ENCODE peak calls at places on chromosomes 16 and 17, in ten cellular contexts. A is esophagus muscularis mucosa, K is suprapubic skin, D is fibroblast of lung, R is ovary, O is HepG2, N is RWPE2, W is neural progenitor cell, J is cardiac muscle cell, T is testis. Y is an unnamed sample.
A peak's percentile ranks its signal among the peaks of the same experiment; 100 is the strongest.

GRCh38 chr17:31369266-31369665 is 22.2 kb upstream of the RAB11FIP4 start:
- DNase-seq in A (no peak), K (no peak), D (peak; percentile 63), R (no peak), O (no peak), N (no peak), W (no peak), J (no peak), T (no peak), Y (no peak)

GRCh38 chr16:71843517-71844031 is 2.2 kb upstream of the ATXN1L start:
- DNase-seq in A (no peak), K (no peak), D (no peak), R (no peak), O (no peak), N (no peak), W (no peak), J (no peak), T (no peak), Y (no peak)

GRCh38 chr17:68580236-68580903 is 20.8 kb downstream of the FAM20A start:
- DNase-seq in A (no peak), K (no peak), D (peak; percentile 95), R (peak; percentile 49), O (peak; percentile 88), N (no peak), W (no peak), J (no peak), T (no peak), Y (no peak)

GRCh38 chr16:16805809-16806208 is 426.9 kb downstream of the NPIPA7 start:
- DNase-seq in A (no peak), K (no peak), D (no peak), R (no peak), O (no peak), N (no peak), W (no peak), J (no peak), T (no peak), Y (no peak)

GRCh38 chr16:77788196-77789084 is at the start of gene VAT1L:
- DNase-seq in A (no peak), K (no peak), D (peak; percentile 66), R (no peak), O (no peak), N (no peak), W (peak; percentile 78), J (peak; percentile 52), T (peak; percentile 82), Y (peak; percentile 32)

GRCh38 chr16:84922351-84923135 is 88.8 kb downstream of the ZDHHC7 start:
- DNase-seq in A (no peak), K (peak; percentile 91), D (peak; percentile 64), R (peak; percentile 80), O (peak; percentile 38), N (no peak), W (peak; percentile 34), J (peak; percentile 74), T (peak; percentile 78), Y (peak; percentile 65)

GRCh38 chr17:46194393-46195216 is 1.4 kb upstream of the KANSL1 start:
- DNase-seq in A (no peak), K (no peak), D (peak; percentile 80), R (no peak), O (no peak), N (no peak), W (peak; percentile 33), J (peak; percentile 62), T (no peak), Y (no peak)

GRCh38 chr17:65370669-65371126 is 190.8 kb downstream of the AXIN2 start:
- DNase-seq in A (peak; percentile 55), K (no peak), D (peak; percentile 24), R (no peak), O (peak; percentile 90), N (no peak), W (peak; percentile 11), J (no peak), T (no peak), Y (peak; percentile 87)

GRCh38 chr17:45394913-45395568 is 37.6 kb downstream of the ARHGAP27 start:
- DNase-seq in A (no peak), K (peak; percentile 86), D (peak; percentile 91), R (peak; percentile 77), O (peak; percentile 72), N (no peak), W (peak; percentile 94), J (peak; percentile 88), T (peak; percentile 82), Y (peak; percentile 74)

GRCh38 chr16:85316321-85316919 is 204.1 kb upstream of the CIBAR2 start:
- DNase-seq in A (no peak), K (no peak), D (peak; percentile 58), R (peak; percentile 46), O (peak; percentile 80), N (no peak), W (peak; percentile 88), J (peak; percentile 80), T (peak; percentile 73), Y (peak; percentile 41)

GRCh38 chr16:30032083-30032819 is 1.2 kb upstream of the TLCD3B start:
- DNase-seq in A (no peak), K (no peak), D (peak; percentile 70), R (peak; percentile 44), O (peak; percentile 82), N (no peak), W (peak; percentile 83), J (peak; percentile 71), T (peak; percentile 76), Y (peak; percentile 61)

GRCh38 chr16:471353-472198 is 46.1 kb downstream of the RAB11FIP3 start:
- DNase-seq in A (no peak), K (no peak), D (peak; percentile 23), R (no peak), O (no peak), N (no peak), W (peak; percentile 69), J (no peak), T (peak; percentile 85), Y (no peak)

DNA sequence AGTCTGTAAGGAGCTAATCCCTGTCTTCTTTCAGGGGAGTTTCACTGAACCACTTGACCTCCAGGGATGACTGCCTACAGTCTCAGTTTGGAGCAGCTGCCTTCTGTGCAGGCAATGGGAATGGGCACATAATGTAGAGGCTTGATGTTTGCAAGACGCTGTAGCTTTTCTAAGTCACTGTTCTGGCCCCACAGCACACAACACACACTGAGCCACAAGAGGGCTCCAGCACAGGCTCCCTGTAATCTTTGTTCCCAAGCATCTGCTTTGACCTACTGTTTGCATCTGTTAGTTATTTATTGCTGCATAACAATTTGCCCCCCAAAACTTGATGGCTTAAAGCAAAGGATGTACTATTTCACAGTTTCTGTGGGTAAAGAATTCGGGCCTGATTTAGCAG is 419.0 kb upstream of the ASIC2 start:
- DNase-seq in A (no peak), K (no peak), D (no peak), R (no peak), O (no peak), N (no peak), W (peak; percentile 6), J (no peak), T (peak; percentile 17), Y (no peak)
- TF ChIP-seq CTCF in A (no peak), K (no peak), D (no peak), R (no peak), O (peak; percentile 13), N (no peak), W (peak; percentile 28), J (no peak), T (no peak), Y (no peak)

DNA sequence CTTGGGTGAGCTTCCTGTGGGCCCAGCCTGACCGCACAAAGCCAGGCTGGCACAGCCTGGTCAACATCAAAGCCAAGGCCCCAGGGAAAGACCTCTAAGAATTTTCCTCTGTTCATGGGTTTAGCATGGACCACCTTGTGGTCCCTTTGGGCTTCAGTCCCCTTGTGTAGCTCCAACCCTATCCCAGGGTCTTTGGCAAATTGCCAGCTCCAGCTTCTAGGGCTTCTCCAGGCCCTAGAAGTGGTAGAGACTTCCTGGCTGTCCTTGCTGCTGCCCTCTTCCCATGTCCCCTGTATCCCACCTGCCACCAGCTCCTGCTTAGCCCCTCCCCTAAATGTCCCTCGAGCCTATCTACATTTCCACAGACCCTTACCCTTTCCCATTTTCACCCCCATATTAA is 9.7 kb upstream of the ITGA3 start:
- DNase-seq in A (no peak), K (no peak), D (no peak), R (no peak), O (no peak), N (peak; percentile 47), W (no peak), J (no peak), T (no peak), Y (no peak)
- H3K4me1 ChIP-seq in A (peaks cover 34% of the 10 kb centered on the region), K (peaks cover 20% of the 10 kb centered on the region), D (peaks cover 24% of the 10 kb centered on the region), R (no peaks in the 10 kb centered on the region), O (no peaks in the 10 kb centered on the region), N (peaks cover 60% of the 10 kb centered on the region), W (peaks cover 5% of the 10 kb centered on the region), J (no peaks in the 10 kb centered on the region), T (no peaks in the 10 kb centered on the region), Y (peaks cover 3% of the 10 kb centered on the region)

GRCh38 chr17:10843806-10844205 is 5.9 kb upstream of the PIRT start:
- DNase-seq in A (no peak), K (no peak), D (no peak), R (peak; percentile 27), O (no peak), N (no peak), W (no peak), J (peak; percentile 57), T (peak; percentile 91), Y (peak; percentile 68)

GRCh38 chr17:10844667-10845387 is 6.9 kb upstream of the PIRT start:
- DNase-seq in A (no peak), K (peak; percentile 89), D (peak; percentile 66), R (peak; percentile 78), O (peak; percentile 45), N (no peak), W (peak; percentile 81), J (peak; percentile 87), T (peak; percentile 89), Y (peak; percentile 88)

GRCh38 chr17:10842658-10843057 is 4.8 kb upstream of the PIRT start:
- DNase-seq in A (no peak), K (no peak), D (no peak), R (no peak), O (no peak), N (no peak), W (no peak), J (no peak), T (no peak), Y (no peak)

GRCh38 chr17:10845388-10845751 is 7.5 kb upstream of the PIRT start:
- DNase-seq in A (no peak), K (no peak), D (no peak), R (no peak), O (no peak), N (no peak), W (no peak), J (no peak), T (no peak), Y (no peak)
- TF ChIP-seq CTCF in A (no peak), K (no peak), D (no peak), R (no peak), O (no peak), N (peak; percentile 66), W (no peak), J (no peak), T (no peak), Y (no peak)

DNA sequence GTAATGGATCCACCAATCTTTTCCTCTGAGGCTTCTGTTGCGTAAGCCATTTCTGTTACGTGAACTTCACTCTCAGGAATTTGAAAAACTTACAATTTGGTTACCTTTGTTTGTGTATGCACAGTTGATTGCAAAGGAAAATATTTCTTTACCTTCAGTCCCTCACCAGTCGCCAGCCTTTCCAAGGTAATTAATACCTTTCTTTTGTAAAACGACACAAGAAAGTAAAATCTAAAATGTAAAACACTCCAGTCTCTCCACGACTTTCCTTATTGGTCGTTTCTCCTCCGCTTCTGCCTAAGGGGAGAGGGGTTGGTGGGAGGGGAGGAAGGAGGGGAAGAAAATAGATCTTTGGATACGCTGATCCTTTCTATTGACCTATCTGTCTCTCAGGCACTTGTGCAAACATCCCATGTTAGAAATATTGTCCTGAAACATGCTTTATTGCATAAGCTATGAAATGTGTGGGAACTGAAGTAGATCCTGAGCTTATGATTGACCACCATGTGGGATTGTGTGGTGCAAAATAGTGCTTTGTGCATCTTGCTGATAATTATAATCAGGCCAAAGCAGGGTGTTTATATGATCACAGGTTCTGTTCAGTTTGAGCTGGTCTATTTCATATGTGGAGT is 32.4 kb upstream of the EFCAB13 start:
- DNase-seq in A (no peak), K (no peak), D (no peak), R (no peak), O (peak; percentile 90), N (no peak), W (no peak), J (no peak), T (no peak), Y (no peak)
- H3K4me1 ChIP-seq in A (peaks cover 27% of the 10 kb centered on the region), K (peaks cover 21% of the 10 kb centered on the region), D (peaks cover 17% of the 10 kb centered on the region), R (peaks cover 10% of the 10 kb centered on the region), O (peaks cover 39% of the 10 kb centered on the region), N (no peaks in the 10 kb centered on the region), W (peaks cover 13% of the 10 kb centered on the region), J (no peaks in the 10 kb centered on the region), T (peaks cover 18% of the 10 kb centered on the region), Y (no peaks in the 10 kb centered on the region)